ENCODE peak calls at places on chromosomes 5 and 9, in seven cellular contexts. H, P, D, M, S, W and J are unnamed samples.

GRCh38 chr5:112860929-112861637 is at the start of gene SRP19:
- DNase-seq in H (peak), P (peak), D (peak), M (peak), S (peak), W (peak), J (peak)

GRCh38 chr9:99169982-99170761 is 51.6 kb downstream of the ALG2 start:
- DNase-seq in H (no peak), P (no peak), D (peak), M (no peak), S (no peak), W (no peak), J (no peak)

GRCh38 chr9:111922324-111923013 is 25.9 kb downstream of the UGCG start:
- DNase-seq in H (no peak), P (no peak), D (no peak), M (no peak), S (no peak), W (no peak), J (no peak)

GRCh38 chr9:75457474-75458011 is 369.2 kb downstream of the OSTF1 start:
- DNase-seq in H (no peak), P (no peak), D (peak), M (no peak), S (no peak), W (no peak), J (no peak)

GRCh38 chr5:68968426-68968825 is 125.4 kb upstream of the SLC30A5 start:
- DNase-seq in H (no peak), P (no peak), D (no peak), M (no peak), S (no peak), W (no peak), J (no peak)

GRCh38 chr9:123339666-123340414 is 16.2 kb upstream of the CRB2 start:
- DNase-seq in H (no peak), P (no peak), D (no peak), M (no peak), S (no peak), W (no peak), J (peak)

GRCh38 chr5:104913840-104914239 is 1351.3 kb upstream of the NUDT12 start:
- DNase-seq in H (no peak), P (no peak), D (no peak), M (no peak), S (no peak), W (no peak), J (no peak)

GRCh38 chr5:6371079-6371810 is 7.1 kb downstream of the MED10 start:
- DNase-seq in H (no peak), P (no peak), D (no peak), M (no peak), S (no peak), W (no peak), J (no peak)

GRCh38 chr5:150502106-150502505 is 5.8 kb upstream of the NDST1 start:
- DNase-seq in H (peak), P (no peak), D (no peak), M (no peak), S (no peak), W (no peak), J (no peak)

GRCh38 chr9:116639251-116639741 is 47.8 kb upstream of the TRIM32 start:
- DNase-seq in H (peak), P (no peak), D (no peak), M (peak), S (no peak), W (no peak), J (no peak)

GRCh38 chr5:97425511-97425910 is 242.5 kb upstream of the RIOK2 start:
- DNase-seq in H (peak), P (no peak), D (peak), M (peak), S (no peak), W (no peak), J (peak)

GRCh38 chr5:151880304-151880703 is 44.3 kb downstream of the GLRA1 start:
- DNase-seq in H (no peak), P (no peak), D (no peak), M (no peak), S (peak), W (no peak), J (no peak)

GRCh38 chr9:17783227-17783626 is 204.4 kb downstream of the SH3GL2 start:
- DNase-seq in H (no peak), P (no peak), D (no peak), M (no peak), S (no peak), W (no peak), J (no peak)

GRCh38 chr9:37972346-37972745 is 68.4 kb upstream of the SLC25A51 start:
- DNase-seq in H (peak), P (no peak), D (no peak), M (peak), S (no peak), W (peak), J (no peak)

GRCh38 chr5:18985397-18985796 is 1002.6 kb downstream of the CDH18 start:
- DNase-seq in H (no peak), P (no peak), D (peak), M (no peak), S (no peak), W (no peak), J (no peak)

GRCh38 chr5:112616812-112617547 is 120.7 kb upstream of the APC start:
- DNase-seq in H (no peak), P (no peak), D (no peak), M (no peak), S (no peak), W (no peak), J (no peak)

GRCh38 chr5:55371145-55371544 is 63.4 kb downstream of the MTREX start:
- DNase-seq in H (no peak), P (no peak), D (no peak), M (no peak), S (no peak), W (no peak), J (no peak)

GRCh38 chr9:118446962-118447490 is 742.8 kb downstream of the TLR4 start:
- DNase-seq in H (no peak), P (no peak), D (no peak), M (no peak), S (no peak), W (peak), J (no peak)

GRCh38 chr5:133612021-133612860 is at the start of gene FSTL4:
- DNase-seq in H (no peak), P (no peak), D (peak), M (no peak), S (peak), W (peak), J (peak)

GRCh38 chr5:121979691-121980090 is 17.9 kb downstream of the SRFBP1 start:
- DNase-seq in H (no peak), P (no peak), D (no peak), M (no peak), S (no peak), W (no peak), J (no peak)

DNA sequence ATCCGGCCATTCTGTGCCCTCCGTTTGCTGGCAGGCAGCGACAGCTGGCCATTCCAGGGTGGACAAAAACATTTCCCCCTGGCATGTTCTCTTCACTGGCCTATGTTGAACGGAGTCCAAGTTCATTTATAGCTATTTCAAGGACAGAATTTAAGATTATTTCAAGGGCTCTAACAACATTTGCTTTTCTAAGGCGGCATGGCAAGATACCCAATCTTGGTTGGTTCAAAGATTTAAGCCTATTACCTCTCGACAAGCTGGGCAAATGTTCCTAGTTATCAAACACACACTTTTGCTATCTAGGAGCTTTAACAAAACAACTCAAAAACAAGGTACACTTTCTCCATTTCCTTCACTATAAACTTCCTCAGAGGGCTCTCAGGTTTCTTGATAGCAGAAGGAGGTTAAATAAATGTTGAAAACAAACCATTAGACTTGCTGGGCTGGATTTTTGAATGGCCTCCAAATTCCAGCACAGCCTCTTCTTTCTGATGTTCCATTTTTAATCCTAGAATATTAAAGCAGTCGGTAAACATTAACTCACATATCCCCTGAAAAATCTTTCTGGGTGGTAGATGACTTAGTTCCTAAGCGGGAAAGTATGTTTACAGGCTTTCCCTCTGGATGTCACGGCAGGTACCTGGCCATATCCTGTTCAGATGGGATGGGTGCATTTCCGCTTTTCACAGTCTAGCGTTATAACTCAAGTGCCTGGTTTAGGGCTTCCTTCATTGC is 332.2 kb downstream of the PLK2 start:
- DNase-seq in H (peak), P (no peak), D (no peak), M (no peak), S (no peak), W (no peak), J (no peak)
- H3K27ac ChIP-seq in H (no peak), P (peak), D (no peak), M (peak), S (no peak), W (peak), J (no peak)

GRCh38 chr5:181119105-181119504 is 11.9 kb downstream of the OR2V1 start:
- DNase-seq in H (no peak), P (no peak), D (no peak), M (no peak), S (no peak), W (no peak), J (no peak)
- H3K27ac ChIP-seq in H (no peak), P (no peak), D (no peak), M (no peak), S (no peak), W (no peak), J (no peak)

GRCh38 chr9:21533597-21533996 is 51.5 kb upstream of the IFNE start:
- DNase-seq in H (no peak), P (no peak), D (no peak), M (no peak), S (no peak), W (no peak), J (no peak)
- H3K27ac ChIP-seq in H (no peak), P (no peak), D (no peak), M (no peak), S (no peak), W (no peak), J (no peak)

GRCh38 chr9:96497117-96497399 is 47.1 kb downstream of the HABP4 start:
- DNase-seq in H (no peak), P (no peak), D (no peak), M (no peak), S (no peak), W (no peak), J (no peak)

GRCh38 chr9:96498796-96499195 is 48.8 kb downstream of the HABP4 start:
- DNase-seq in H (no peak), P (no peak), D (no peak), M (no peak), S (no peak), W (no peak), J (no peak)

GRCh38 chr9:96494215-96494800 is 44.3 kb downstream of the HABP4 start:
- DNase-seq in H (no peak), P (no peak), D (no peak), M (peak), S (no peak), W (no peak), J (no peak)

GRCh38 chr9:96495341-96495740 is 45.4 kb downstream of the HABP4 start:
- DNase-seq in H (peak), P (no peak), D (no peak), M (peak), S (no peak), W (peak), J (no peak)

DNA sequence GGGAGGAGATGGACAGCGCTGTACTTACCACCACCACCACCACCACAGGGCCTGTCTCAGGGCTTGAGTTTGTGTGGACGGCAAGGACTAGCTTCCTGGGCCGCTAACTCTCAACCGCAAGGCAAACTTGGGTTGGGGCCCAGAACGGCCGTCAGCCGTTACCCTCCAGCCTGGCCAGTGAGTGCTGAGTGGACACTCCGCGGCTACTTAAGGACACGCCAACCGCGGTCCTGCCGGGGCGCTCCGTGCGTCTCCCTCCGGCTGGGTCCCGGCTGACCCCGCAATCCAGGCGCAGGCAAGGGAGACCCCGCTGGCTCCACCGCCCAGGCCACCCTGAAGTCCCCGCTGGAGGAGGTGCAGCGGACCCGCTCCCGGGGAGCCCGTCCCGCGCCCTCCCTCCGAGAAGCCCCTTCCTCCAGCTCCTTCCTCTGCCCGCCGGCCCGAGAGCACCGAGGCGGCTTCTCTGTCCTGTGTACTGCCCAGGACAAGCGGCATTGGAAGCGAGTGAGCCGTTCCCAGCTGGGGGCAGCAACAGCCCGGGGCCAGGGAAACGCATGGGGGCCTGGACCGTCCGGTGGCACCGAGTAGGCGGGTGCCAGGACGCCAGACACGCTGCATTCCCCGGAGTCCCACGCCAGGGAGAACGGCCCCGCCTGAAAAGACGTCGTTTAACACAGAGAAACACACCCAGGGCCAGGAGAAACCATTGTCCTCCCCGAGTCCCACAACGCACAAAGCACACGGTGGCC is 46.6 kb downstream of the HABP4 start:
- DNase-seq in H (no peak), P (no peak), D (no peak), M (no peak), S (no peak), W (no peak), J (no peak)
- H3K27ac ChIP-seq in H (no peak), P (no peak), D (no peak), M (no peak), S (no peak), W (no peak), J (no peak)

GRCh38 chr9:126470251-126470993 is 143.3 kb upstream of the LMX1B start:
- DNase-seq in H (no peak), P (no peak), D (no peak), M (peak), S (no peak), W (no peak), J (no peak)

GRCh38 chr9:126464694-126465441 is 138.2 kb downstream of the MVB12B start:
- DNase-seq in H (no peak), P (no peak), D (no peak), M (no peak), S (no peak), W (peak), J (peak)

GRCh38 chr9:126471084-126471611 is 142.6 kb upstream of the LMX1B start:
- DNase-seq in H (peak), P (peak), D (no peak), M (peak), S (no peak), W (peak), J (no peak)

GRCh38 chr9:126465977-126466376 is 139.3 kb downstream of the MVB12B start:
- DNase-seq in H (no peak), P (no peak), D (no peak), M (no peak), S (no peak), W (peak), J (no peak)

DNA sequence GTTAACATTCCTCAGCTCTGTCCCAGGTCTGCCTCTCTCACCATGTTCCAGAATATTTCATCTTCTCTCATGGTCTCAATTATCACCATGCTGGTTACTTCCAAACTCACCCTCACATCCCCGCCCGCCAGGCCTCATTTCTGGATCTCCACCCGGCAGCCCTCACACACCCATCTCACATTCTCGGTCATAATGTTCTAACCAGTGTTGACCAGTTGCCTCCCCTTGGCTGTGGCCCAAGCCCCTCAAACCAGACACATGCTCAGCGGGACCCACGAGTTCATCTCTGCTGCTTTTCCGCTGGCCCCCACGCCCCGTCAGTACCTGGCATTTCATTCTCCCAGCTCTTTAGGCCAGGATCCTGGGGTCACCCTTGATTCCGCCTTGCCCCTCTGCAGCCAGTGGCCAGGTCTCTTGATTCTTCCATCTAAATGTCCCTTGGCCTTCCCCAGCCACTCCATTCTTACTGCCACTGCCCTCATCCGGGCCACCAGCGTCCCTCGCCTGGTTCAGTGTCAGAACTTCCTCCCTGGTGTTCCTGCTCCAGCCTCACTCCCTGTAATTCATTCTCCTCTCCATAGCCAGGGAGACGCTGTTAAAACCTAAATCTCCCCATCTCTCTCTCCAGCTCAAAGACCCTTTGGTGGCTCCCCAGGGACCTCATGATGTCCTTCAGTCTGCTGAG is 141.7 kb downstream of the MVB12B start:
- DNase-seq in H (no peak), P (no peak), D (no peak), M (no peak), S (no peak), W (peak), J (no peak)
- H3K27ac ChIP-seq in H (no peak), P (no peak), D (no peak), M (no peak), S (no peak), W (peak), J (no peak)

GRCh38 chr5:115577741-115578140 is 24.5 kb downstream of the TICAM2 start:
- DNase-seq in H (no peak), P (no peak), D (no peak), M (no peak), S (no peak), W (no peak), J (no peak)
- H3K27ac ChIP-seq in H (no peak), P (no peak), D (no peak), M (no peak), S (no peak), W (no peak), J (no peak)